ENCODE peak calls at places on chromosomes 13 and 19, in four cellular contexts. One of them, this sample, is unnamed.

GRCh38 chr13:45728759-45729158 is 26.6 kb downstream of the CBY2 start:
- DNase-seq in transverse colon: no peak
- DNase-seq in cardiac muscle cell: peak; percentile 7
- DNase-seq in lower lobe of right lung: no peak
- DNase-seq in this sample: no peak

GRCh38 chr19:12875086-12875485 is 6.2 kb downstream of the DNASE2 start:
- DNase-seq in transverse colon: no peak
- DNase-seq in cardiac muscle cell: no peak
- DNase-seq in lower lobe of right lung: no peak
- DNase-seq in this sample: no peak

GRCh38 chr13:23609414-23610186 is 39.4 kb downstream of the TNFRSF19 start:
- DNase-seq in transverse colon: no peak
- DNase-seq in cardiac muscle cell: peak; percentile 67
- DNase-seq in lower lobe of right lung: no peak
- DNase-seq in this sample: no peak

GRCh38 chr13:89554801-89555200 is 1792.7 kb upstream of the MIR17HG start:
- DNase-seq in transverse colon: no peak
- DNase-seq in cardiac muscle cell: no peak
- DNase-seq in lower lobe of right lung: no peak
- DNase-seq in this sample: no peak

GRCh38 chr13:101978546-101979315 is 423.1 kb downstream of the FGF14 start:
- DNase-seq in transverse colon: no peak
- DNase-seq in cardiac muscle cell: no peak
- DNase-seq in lower lobe of right lung: no peak
- DNase-seq in this sample: no peak

GRCh38 chr19:50197348-50197747 is 6.1 kb upstream of the MYH14 start:
- DNase-seq in transverse colon: no peak
- DNase-seq in cardiac muscle cell: no peak
- DNase-seq in lower lobe of right lung: no peak
- DNase-seq in this sample: no peak

GRCh38 chr13:56706485-56706884 is 434.2 kb upstream of the PRR20A start:
- DNase-seq in transverse colon: no peak
- DNase-seq in cardiac muscle cell: no peak
- DNase-seq in lower lobe of right lung: no peak
- DNase-seq in this sample: no peak

GRCh38 chr19:36418287-36419001 is at the start of gene ZFP82:
- DNase-seq in transverse colon: peak; percentile 73
- DNase-seq in cardiac muscle cell: peak; percentile 90
- DNase-seq in lower lobe of right lung: peak; percentile 83
- DNase-seq in this sample: peak; percentile 80

GRCh38 chr13:84446972-84447700 is 564.9 kb upstream of the SLITRK1 start:
- DNase-seq in transverse colon: no peak
- DNase-seq in cardiac muscle cell: peak; percentile 23
- DNase-seq in lower lobe of right lung: peak; percentile 23
- DNase-seq in this sample: no peak

GRCh38 chr19:16233081-16233776 is 35.5 kb downstream of the AP1M1 start:
- DNase-seq in transverse colon: no peak
- DNase-seq in cardiac muscle cell: no peak
- DNase-seq in lower lobe of right lung: no peak
- DNase-seq in this sample: no peak

GRCh38 chr13:32445461-32445860 is 17.5 kb upstream of the N4BP2L1 start:
- DNase-seq in transverse colon: no peak
- DNase-seq in cardiac muscle cell: no peak
- DNase-seq in lower lobe of right lung: no peak
- DNase-seq in this sample: no peak

GRCh38 chr13:72530471-72530870 is 197.0 kb downstream of the MZT1 start:
- DNase-seq in transverse colon: no peak
- DNase-seq in cardiac muscle cell: no peak
- DNase-seq in lower lobe of right lung: no peak
- DNase-seq in this sample: no peak

GRCh38 chr13:34654682-34655081 is 287.4 kb upstream of the NBEA start:
- DNase-seq in transverse colon: no peak
- DNase-seq in cardiac muscle cell: peak; percentile 29
- DNase-seq in lower lobe of right lung: no peak
- DNase-seq in this sample: no peak

GRCh38 chr13:19573072-19573716 is 11.9 kb upstream of the TPTE2 start:
- DNase-seq in transverse colon: no peak
- DNase-seq in cardiac muscle cell: no peak
- DNase-seq in lower lobe of right lung: no peak
- DNase-seq in this sample: no peak

GRCh38 chr13:29594310-29594709 is 1.2 kb downstream of the SLC7A1 start:
- DNase-seq in transverse colon: peak; percentile 60
- DNase-seq in cardiac muscle cell: peak; percentile 54
- DNase-seq in lower lobe of right lung: no peak
- DNase-seq in this sample: peak; percentile 60

GRCh38 chr13:41827507-41828213 is 133.2 kb downstream of the VWA8 start:
- DNase-seq in transverse colon: no peak
- DNase-seq in cardiac muscle cell: peak; percentile 93
- DNase-seq in lower lobe of right lung: no peak
- DNase-seq in this sample: no peak

GRCh38 chr19:41296323-41296935 is 13.5 kb upstream of the CCDC97 start:
- DNase-seq in transverse colon: peak; percentile 31
- DNase-seq in cardiac muscle cell: no peak
- DNase-seq in lower lobe of right lung: no peak
- DNase-seq in this sample: no peak

GRCh38 chr13:50080158-50080855 is 65.1 kb downstream of the KCNRG start:
- DNase-seq in transverse colon: peak; percentile 30
- DNase-seq in cardiac muscle cell: peak; percentile 63
- DNase-seq in lower lobe of right lung: no peak
- DNase-seq in this sample: peak; percentile 23

GRCh38 chr13:113794764-113795173 is 35.7 kb downstream of the TMEM255B start:
- DNase-seq in transverse colon: no peak
- DNase-seq in cardiac muscle cell: no peak
- DNase-seq in lower lobe of right lung: no peak
- DNase-seq in this sample: no peak

DNA sequence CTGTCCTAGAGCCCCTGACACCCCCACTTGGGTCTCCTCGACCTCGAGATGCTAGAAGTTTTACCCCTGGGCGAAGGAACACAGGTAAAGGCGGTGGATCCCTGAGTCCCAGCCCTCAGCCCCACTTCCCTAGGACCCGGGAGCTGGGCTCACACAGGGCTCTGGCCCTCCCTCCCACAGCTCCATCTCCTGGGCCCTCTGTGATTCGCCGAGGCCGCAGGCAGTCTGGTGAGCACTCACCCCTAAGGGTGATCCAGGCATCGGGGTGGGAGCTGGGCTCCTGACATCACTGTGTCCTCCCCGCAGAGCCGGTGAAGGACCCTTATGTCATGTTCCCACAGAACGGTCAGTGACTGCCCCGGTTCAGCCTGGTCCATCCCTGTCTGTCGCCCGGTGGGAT is 8.3 kb downstream of the PLEKHG2 start:
- DNase-seq in transverse colon: no peak
- DNase-seq in cardiac muscle cell: no peak
- DNase-seq in lower lobe of right lung: no peak
- DNase-seq in this sample: no peak
- H3K36me3 ChIP-seq in transverse colon: no peaks in the 10 kb centered on the region
- H3K36me3 ChIP-seq in cardiac muscle cell: peaks cover 54% of the 10 kb centered on the region
- H3K36me3 ChIP-seq in lower lobe of right lung: peaks cover 59% of the 10 kb centered on the region
- H3K36me3 ChIP-seq in this sample: peaks cover 33% of the 10 kb centered on the region

DNA sequence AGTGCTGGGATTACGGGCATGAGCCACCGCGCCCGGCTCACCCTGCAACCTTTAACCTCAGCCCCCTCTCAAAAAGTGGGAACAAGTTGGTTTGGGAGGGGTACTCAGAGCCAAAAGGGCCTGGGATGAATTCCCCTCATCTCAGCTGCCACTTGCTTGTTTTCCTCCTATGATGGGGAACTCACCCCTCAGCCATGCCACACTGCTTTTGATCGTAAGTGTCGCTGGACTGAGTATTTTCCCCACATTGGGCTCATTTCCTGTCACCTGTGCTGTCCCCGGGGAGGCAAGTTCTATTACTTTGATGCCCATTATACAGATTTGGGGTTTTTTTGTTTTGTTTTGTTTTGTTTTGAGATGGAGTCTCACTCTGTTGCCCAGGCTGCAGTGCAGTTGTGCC is 6.5 kb downstream of the R3HDM4 start:
- DNase-seq in transverse colon: no peak
- DNase-seq in cardiac muscle cell: no peak
- DNase-seq in lower lobe of right lung: no peak
- DNase-seq in this sample: no peak
- H3K4me3 ChIP-seq in transverse colon: no peak overlapping the region
- H3K4me3 ChIP-seq in cardiac muscle cell: no peak overlapping the region
- H3K4me3 ChIP-seq in lower lobe of right lung: no peak overlapping the region
- H3K4me3 ChIP-seq in this sample: no peak overlapping the region

GRCh38 chr19:24052811-24053210 is 34.2 kb upstream of the ZNF254 start:
- DNase-seq in transverse colon: no peak
- DNase-seq in cardiac muscle cell: peak; percentile 44
- DNase-seq in lower lobe of right lung: no peak
- DNase-seq in this sample: no peak
- H3K27ac ChIP-seq in transverse colon: no peak overlapping the region
- H3K27ac ChIP-seq in cardiac muscle cell: no peak overlapping the region
- H3K27ac ChIP-seq in lower lobe of right lung: no peak overlapping the region
- H3K27ac ChIP-seq in this sample: no peak overlapping the region

DNA sequence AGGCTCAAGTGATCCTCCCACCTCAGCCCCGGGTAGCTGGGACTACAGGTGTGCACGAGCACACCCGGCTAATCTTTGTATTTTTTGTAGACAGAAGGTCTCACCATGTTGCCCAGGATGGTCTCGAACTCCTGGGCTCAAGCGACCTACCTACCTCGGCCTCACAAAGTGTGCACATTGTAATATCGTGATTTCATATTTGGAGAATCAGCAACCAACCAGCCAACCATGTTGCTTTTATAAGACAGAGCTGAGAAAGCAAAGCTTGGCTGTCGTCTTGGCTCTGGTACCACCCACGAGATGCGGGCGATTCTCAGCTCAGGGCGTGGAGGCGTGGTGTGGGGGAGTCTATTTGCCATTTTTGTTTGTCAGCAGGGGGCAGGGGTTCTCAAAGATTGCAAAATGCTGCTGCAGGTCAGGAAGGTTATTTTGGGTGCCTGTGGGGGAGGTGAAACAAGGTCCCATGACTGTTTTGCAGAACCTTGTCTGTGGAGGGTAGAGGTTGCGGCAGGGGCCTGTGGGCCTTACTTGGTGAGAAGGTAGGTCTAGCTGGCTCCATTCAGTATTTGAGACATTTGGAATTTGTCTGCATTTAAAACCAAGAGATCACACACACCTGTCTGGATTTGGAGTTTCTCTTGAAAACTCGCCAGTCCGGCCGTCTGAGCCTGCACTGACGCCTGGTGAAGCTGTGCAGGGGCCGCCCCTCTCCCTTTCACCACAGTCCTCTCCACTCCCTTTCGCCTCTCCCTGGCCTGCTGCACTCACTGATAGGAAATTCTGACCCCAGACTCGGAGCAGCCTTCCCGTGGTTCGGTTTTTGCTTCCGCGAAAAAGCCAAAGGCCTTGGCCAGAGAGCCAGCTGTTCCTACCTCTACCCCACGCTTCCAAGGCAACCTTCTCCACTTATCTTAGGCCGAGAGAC is 15.4 kb downstream of the TNFAIP8L1 start:
- DNase-seq in transverse colon: no peak
- DNase-seq in cardiac muscle cell: no peak
- DNase-seq in lower lobe of right lung: no peak
- DNase-seq in this sample: no peak
- H3K36me3 ChIP-seq in transverse colon: peaks cover 28% of the 10 kb centered on the region
- H3K36me3 ChIP-seq in cardiac muscle cell: peaks cover 7% of the 10 kb centered on the region
- H3K36me3 ChIP-seq in lower lobe of right lung: peaks cover 71% of the 10 kb centered on the region
- H3K36me3 ChIP-seq in this sample: peaks cover 17% of the 10 kb centered on the region

GRCh38 chr13:37602743-37603381 is 4.3 kb upstream of the POSTN start:
- DNase-seq in transverse colon: no peak
- DNase-seq in cardiac muscle cell: peak; percentile 51
- DNase-seq in lower lobe of right lung: no peak
- DNase-seq in this sample: no peak

GRCh38 chr13:37599509-37599908 is 941 bp upstream of the POSTN start:
- DNase-seq in transverse colon: no peak
- DNase-seq in cardiac muscle cell: peak; percentile 56
- DNase-seq in lower lobe of right lung: no peak
- DNase-seq in this sample: no peak

GRCh38 chr13:37598572-37598971 is at the start of gene POSTN:
- DNase-seq in transverse colon: no peak
- DNase-seq in cardiac muscle cell: peak; percentile 82
- DNase-seq in lower lobe of right lung: no peak
- DNase-seq in this sample: no peak

GRCh38 chr13:37595162-37595561 is 3.4 kb downstream of the POSTN start:
- DNase-seq in transverse colon: no peak
- DNase-seq in cardiac muscle cell: peak; percentile 73
- DNase-seq in lower lobe of right lung: no peak
- DNase-seq in this sample: no peak

GRCh38 chr13:37597477-37597876 is 1.1 kb downstream of the POSTN start:
- DNase-seq in transverse colon: no peak
- DNase-seq in cardiac muscle cell: no peak
- DNase-seq in lower lobe of right lung: no peak
- DNase-seq in this sample: no peak
- H3K4me3 ChIP-seq in transverse colon: peak overlapping the region; percentile 33
- H3K4me3 ChIP-seq in cardiac muscle cell: no peak overlapping the region
- H3K4me3 ChIP-seq in lower lobe of right lung: peak overlapping the region; percentile 18
- H3K4me3 ChIP-seq in this sample: no peak overlapping the region

GRCh38 chr19:53849237-53849676 is 18.4 kb upstream of the MYADM start:
- DNase-seq in transverse colon: no peak
- DNase-seq in cardiac muscle cell: peak; percentile 95
- DNase-seq in lower lobe of right lung: no peak
- DNase-seq in this sample: no peak
- H3K27ac ChIP-seq in transverse colon: no peak overlapping the region
- H3K27ac ChIP-seq in cardiac muscle cell: no peak overlapping the region
- H3K27ac ChIP-seq in lower lobe of right lung: peak overlapping the region; percentile 69
- H3K27ac ChIP-seq in this sample: no peak overlapping the region

GRCh38 chr19:7556696-7557315 is 21.3 kb downstream of the PNPLA6 start:
- DNase-seq in transverse colon: no peak
- DNase-seq in cardiac muscle cell: no peak
- DNase-seq in lower lobe of right lung: no peak
- DNase-seq in this sample: no peak
- H3K36me3 ChIP-seq in transverse colon: peaks cover 15% of the 10 kb centered on the region
- H3K36me3 ChIP-seq in cardiac muscle cell: no peaks in the 10 kb centered on the region
- H3K36me3 ChIP-seq in lower lobe of right lung: peaks cover 95% of the 10 kb centered on the region
- H3K36me3 ChIP-seq in this sample: peaks cover 31% of the 10 kb centered on the region

GRCh38 chr13:99971576-99972189 is at the start of gene ZIC5:
- DNase-seq in transverse colon: no peak
- DNase-seq in cardiac muscle cell: no peak
- DNase-seq in lower lobe of right lung: no peak
- DNase-seq in this sample: no peak
- H3K4me3 ChIP-seq in transverse colon: peak within 1 kb of the TSS; percentile 47
- H3K4me3 ChIP-seq in cardiac muscle cell: peak within 1 kb of the TSS; percentile 41
- H3K4me3 ChIP-seq in lower lobe of right lung: peak within 1 kb of the TSS; percentile 19
- H3K4me3 ChIP-seq in this sample: no peak within 1 kb of the TSS

DNA sequence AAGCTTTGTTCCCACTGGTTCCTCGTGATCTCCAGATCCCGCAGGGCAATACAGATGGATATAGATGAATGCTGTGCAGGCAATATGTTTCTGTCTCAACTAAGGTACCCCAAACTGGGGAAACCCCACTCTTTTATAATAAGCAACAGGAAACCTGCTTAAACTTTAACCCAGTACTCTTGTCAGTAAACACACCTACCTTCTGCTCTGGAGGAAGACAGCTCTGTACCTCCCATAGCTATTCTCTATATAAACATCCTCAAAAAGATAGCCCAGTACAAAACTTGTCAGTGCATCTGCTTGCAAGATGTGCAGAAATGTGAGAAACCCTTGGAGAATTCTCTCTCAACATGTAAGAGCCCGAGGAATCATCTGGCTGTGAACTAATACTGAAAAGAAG is 583.6 kb downstream of the OLFM4 start:
- DNase-seq in transverse colon: no peak
- DNase-seq in cardiac muscle cell: no peak
- DNase-seq in lower lobe of right lung: no peak
- DNase-seq in this sample: no peak
- H3K27ac ChIP-seq in transverse colon: no peak overlapping the region
- H3K27ac ChIP-seq in cardiac muscle cell: no peak overlapping the region
- H3K27ac ChIP-seq in lower lobe of right lung: no peak overlapping the region
- H3K27ac ChIP-seq in this sample: no peak overlapping the region

This sample was measured in CD4-positive, CD25-positive, alpha-beta regulatory T cell.